ENCODE peak calls at places on chromosomes 6 and 20, in nine cellular contexts. One of them, this sample, is unnamed. For H3K9me3, the result is how much of the 10 kb centered on the place peaks cover.

GRCh38 chr6:104118274-104118673 is 741.4 kb downstream of the HACE1 start:
- DNase-seq in HepG2: no peak
- DNase-seq in psoas muscle: no peak
- DNase-seq in RWPE2: no peak
- DNase-seq in neuronal stem cell: no peak
- DNase-seq in IMR-90: no peak
- DNase-seq in tibial artery: no peak
- DNase-seq in heart right ventricle: no peak
- DNase-seq in A549: no peak
- DNase-seq in this sample: no peak

GRCh38 chr20:51815383-51816076 is 13.2 kb upstream of the SALL4 start:
- DNase-seq in neuronal stem cell: no peak
- DNase-seq in psoas muscle: no peak
- DNase-seq in RWPE2: no peak
- DNase-seq in A549: no peak
- DNase-seq in HepG2: peak
- DNase-seq in IMR-90: no peak
- DNase-seq in heart right ventricle: no peak
- DNase-seq in tibial artery: no peak
- DNase-seq in this sample: no peak

GRCh38 chr6:17932362-17932852 is 55.0 kb downstream of the KIF13A start:
- DNase-seq in HepG2: peak
- DNase-seq in neuronal stem cell: no peak
- DNase-seq in tibial artery: no peak
- DNase-seq in IMR-90: peak
- DNase-seq in psoas muscle: no peak
- DNase-seq in heart right ventricle: peak
- DNase-seq in A549: no peak
- DNase-seq in RWPE2: no peak
- DNase-seq in this sample: no peak

GRCh38 chr20:740162-740561 is 28.1 kb downstream of the SLC52A3 start:
- DNase-seq in HepG2: no peak
- DNase-seq in IMR-90: no peak
- DNase-seq in A549: no peak
- DNase-seq in psoas muscle: no peak
- DNase-seq in tibial artery: no peak
- DNase-seq in RWPE2: no peak
- DNase-seq in neuronal stem cell: no peak
- DNase-seq in heart right ventricle: no peak
- DNase-seq in this sample: no peak

GRCh38 chr6:142444388-142444787 is 142.6 kb downstream of the ADGRG6 start:
- DNase-seq in psoas muscle: no peak
- DNase-seq in tibial artery: no peak
- DNase-seq in A549: no peak
- DNase-seq in RWPE2: no peak
- DNase-seq in heart right ventricle: no peak
- DNase-seq in HepG2: no peak
- DNase-seq in IMR-90: peak
- DNase-seq in neuronal stem cell: no peak
- DNase-seq in this sample: no peak

GRCh38 chr6:148193063-148193680 is 149.5 kb upstream of the SASH1 start:
- DNase-seq in heart right ventricle: no peak
- DNase-seq in IMR-90: no peak
- DNase-seq in tibial artery: no peak
- DNase-seq in psoas muscle: no peak
- DNase-seq in A549: no peak
- DNase-seq in RWPE2: no peak
- DNase-seq in neuronal stem cell: no peak
- DNase-seq in HepG2: no peak
- DNase-seq in this sample: no peak

GRCh38 chr6:55397986-55398385 is 70.7 kb downstream of the GFRAL start:
- DNase-seq in psoas muscle: no peak
- DNase-seq in HepG2: no peak
- DNase-seq in RWPE2: no peak
- DNase-seq in A549: no peak
- DNase-seq in heart right ventricle: no peak
- DNase-seq in neuronal stem cell: no peak
- DNase-seq in tibial artery: no peak
- DNase-seq in IMR-90: peak
- DNase-seq in this sample: no peak

GRCh38 chr6:89792881-89793280 is 26.7 kb downstream of the MDN1 start:
- DNase-seq in heart right ventricle: no peak
- DNase-seq in IMR-90: peak
- DNase-seq in psoas muscle: no peak
- DNase-seq in neuronal stem cell: no peak
- DNase-seq in A549: peak
- DNase-seq in RWPE2: no peak
- DNase-seq in HepG2: peak
- DNase-seq in tibial artery: no peak
- DNase-seq in this sample: peak

GRCh38 chr6:157600807-157601206 is 219.8 kb downstream of the ZDHHC14 start:
- DNase-seq in neuronal stem cell: no peak
- DNase-seq in HepG2: no peak
- DNase-seq in A549: no peak
- DNase-seq in heart right ventricle: no peak
- DNase-seq in psoas muscle: no peak
- DNase-seq in tibial artery: no peak
- DNase-seq in RWPE2: no peak
- DNase-seq in IMR-90: no peak
- DNase-seq in this sample: no peak

GRCh38 chr6:12749531-12750379 is 33.2 kb downstream of the PHACTR1 start:
- DNase-seq in neuronal stem cell: peak
- DNase-seq in RWPE2: peak
- DNase-seq in HepG2: no peak
- DNase-seq in IMR-90: no peak
- DNase-seq in tibial artery: no peak
- DNase-seq in heart right ventricle: no peak
- DNase-seq in psoas muscle: no peak
- DNase-seq in A549: no peak
- DNase-seq in this sample: no peak

GRCh38 chr6:131172237-131172636 is 37.0 kb downstream of the AKAP7 start:
- DNase-seq in neuronal stem cell: no peak
- DNase-seq in heart right ventricle: no peak
- DNase-seq in psoas muscle: no peak
- DNase-seq in HepG2: no peak
- DNase-seq in tibial artery: no peak
- DNase-seq in IMR-90: peak
- DNase-seq in A549: no peak
- DNase-seq in RWPE2: no peak
- DNase-seq in this sample: no peak

GRCh38 chr20:57609086-57609841 is 11.0 kb downstream of the ZBP1 start:
- DNase-seq in A549: no peak
- DNase-seq in HepG2: no peak
- DNase-seq in RWPE2: no peak
- DNase-seq in heart right ventricle: no peak
- DNase-seq in neuronal stem cell: no peak
- DNase-seq in tibial artery: no peak
- DNase-seq in IMR-90: no peak
- DNase-seq in psoas muscle: peak
- DNase-seq in this sample: no peak

GRCh38 chr6:53924821-53925422 is 130.1 kb downstream of the LRRC1 start:
- DNase-seq in tibial artery: no peak
- DNase-seq in neuronal stem cell: no peak
- DNase-seq in psoas muscle: no peak
- DNase-seq in RWPE2: no peak
- DNase-seq in heart right ventricle: no peak
- DNase-seq in IMR-90: no peak
- DNase-seq in HepG2: no peak
- DNase-seq in A549: no peak
- DNase-seq in this sample: no peak

GRCh38 chr6:148502083-148502772 is 159.6 kb downstream of the SASH1 start:
- DNase-seq in RWPE2: no peak
- DNase-seq in psoas muscle: peak
- DNase-seq in tibial artery: peak
- DNase-seq in heart right ventricle: no peak
- DNase-seq in HepG2: no peak
- DNase-seq in neuronal stem cell: no peak
- DNase-seq in IMR-90: peak
- DNase-seq in A549: no peak
- DNase-seq in this sample: no peak

GRCh38 chr6:117233146-117233545 is 32.2 kb upstream of the VGLL2 start:
- DNase-seq in A549: no peak
- DNase-seq in HepG2: no peak
- DNase-seq in IMR-90: no peak
- DNase-seq in RWPE2: no peak
- DNase-seq in tibial artery: no peak
- DNase-seq in psoas muscle: no peak
- DNase-seq in neuronal stem cell: no peak
- DNase-seq in heart right ventricle: no peak
- DNase-seq in this sample: no peak

GRCh38 chr20:59566631-59567524 is 37.5 kb upstream of the PHACTR3 start:
- DNase-seq in psoas muscle: no peak
- DNase-seq in tibial artery: peak
- DNase-seq in IMR-90: no peak
- DNase-seq in RWPE2: peak
- DNase-seq in heart right ventricle: no peak
- DNase-seq in A549: no peak
- DNase-seq in HepG2: no peak
- DNase-seq in neuronal stem cell: no peak
- DNase-seq in this sample: no peak

GRCh38 chr20:19693508-19693907 is 64.5 kb upstream of the RIN2 start:
- DNase-seq in A549: no peak
- DNase-seq in IMR-90: no peak
- DNase-seq in tibial artery: no peak
- DNase-seq in heart right ventricle: no peak
- DNase-seq in RWPE2: no peak
- DNase-seq in psoas muscle: no peak
- DNase-seq in neuronal stem cell: no peak
- DNase-seq in HepG2: no peak
- DNase-seq in this sample: no peak
- H3K9me3 ChIP-seq in A549: under half
- H3K9me3 ChIP-seq in IMR-90: under half
- H3K9me3 ChIP-seq in tibial artery: under half
- H3K9me3 ChIP-seq in heart right ventricle: under half
- H3K9me3 ChIP-seq in RWPE2: under half
- H3K9me3 ChIP-seq in psoas muscle: under half
- H3K9me3 ChIP-seq in neuronal stem cell: under half
- H3K9me3 ChIP-seq in HepG2: under half
- H3K9me3 ChIP-seq in this sample: under half

GRCh38 chr6:303948-304558 is 11.8 kb downstream of the DUSP22 start:
- DNase-seq in HepG2: no peak
- DNase-seq in A549: no peak
- DNase-seq in RWPE2: no peak
- DNase-seq in heart right ventricle: no peak
- DNase-seq in IMR-90: no peak
- DNase-seq in neuronal stem cell: no peak
- DNase-seq in tibial artery: no peak
- DNase-seq in psoas muscle: no peak
- DNase-seq in this sample: no peak

GRCh38 chr6:301929-302705 is 9.8 kb downstream of the DUSP22 start:
- DNase-seq in tibial artery: no peak
- DNase-seq in RWPE2: no peak
- DNase-seq in psoas muscle: no peak
- DNase-seq in A549: no peak
- DNase-seq in HepG2: no peak
- DNase-seq in IMR-90: no peak
- DNase-seq in heart right ventricle: no peak
- DNase-seq in neuronal stem cell: no peak
- DNase-seq in this sample: no peak

GRCh38 chr6:303263-303662 is 11.0 kb downstream of the DUSP22 start:
- DNase-seq in neuronal stem cell: no peak
- DNase-seq in tibial artery: no peak
- DNase-seq in psoas muscle: no peak
- DNase-seq in IMR-90: no peak
- DNase-seq in A549: no peak
- DNase-seq in HepG2: no peak
- DNase-seq in heart right ventricle: no peak
- DNase-seq in RWPE2: no peak
- DNase-seq in this sample: no peak

GRCh38 chr6:301526-301925 is 9.2 kb downstream of the DUSP22 start:
- DNase-seq in RWPE2: no peak
- DNase-seq in A549: no peak
- DNase-seq in tibial artery: no peak
- DNase-seq in neuronal stem cell: no peak
- DNase-seq in heart right ventricle: no peak
- DNase-seq in psoas muscle: no peak
- DNase-seq in HepG2: no peak
- DNase-seq in IMR-90: no peak
- DNase-seq in this sample: no peak

DNA sequence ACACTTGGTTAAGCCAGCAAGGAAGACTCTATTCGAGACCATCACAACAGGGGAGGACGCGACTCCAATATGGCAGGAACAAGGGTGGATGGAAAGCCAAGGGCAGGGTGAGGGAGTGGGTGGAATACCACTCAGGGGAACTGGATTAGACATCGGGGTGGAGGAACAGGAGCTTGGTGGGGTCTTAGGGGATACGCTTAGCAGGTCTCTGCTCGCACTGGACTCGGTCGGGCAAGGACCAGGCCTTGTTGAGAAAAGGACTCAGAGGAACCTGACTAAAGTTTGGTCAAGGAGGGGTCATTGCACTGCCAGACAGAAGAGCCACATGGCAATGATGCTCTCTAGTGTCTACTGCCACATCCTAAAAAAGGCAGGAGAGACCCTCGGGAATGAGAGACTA is 10.5 kb downstream of the DUSP22 start:
- DNase-seq in IMR-90: no peak
- DNase-seq in A549: no peak
- DNase-seq in RWPE2: no peak
- DNase-seq in heart right ventricle: no peak
- DNase-seq in HepG2: no peak
- DNase-seq in tibial artery: no peak
- DNase-seq in neuronal stem cell: no peak
- DNase-seq in psoas muscle: no peak
- DNase-seq in this sample: no peak
- H3K9me3 ChIP-seq in IMR-90: under half
- H3K9me3 ChIP-seq in A549: under half
- H3K9me3 ChIP-seq in RWPE2: under half
- H3K9me3 ChIP-seq in heart right ventricle: under half
- H3K9me3 ChIP-seq in HepG2: under half
- H3K9me3 ChIP-seq in tibial artery: under half
- H3K9me3 ChIP-seq in neuronal stem cell: half or more
- H3K9me3 ChIP-seq in psoas muscle: under half
- H3K9me3 ChIP-seq in this sample: under half

DNA sequence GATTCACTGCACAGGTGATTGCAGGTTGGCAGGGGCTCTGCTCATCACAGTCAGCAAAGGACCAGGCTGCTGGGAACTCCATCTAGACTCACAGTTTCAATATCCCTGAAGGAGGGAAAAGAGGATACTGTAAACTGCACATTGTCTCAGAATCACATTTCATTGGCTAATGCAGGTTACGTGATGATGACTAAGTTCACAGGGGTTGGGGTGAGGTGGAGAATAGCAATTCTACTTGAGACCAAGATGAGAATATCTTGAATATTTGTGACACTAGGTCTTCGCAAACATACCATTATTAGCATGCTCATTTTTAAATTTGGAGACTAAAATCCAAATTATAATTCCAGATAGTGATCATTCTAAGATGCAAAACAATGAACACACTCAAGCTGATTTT is 208.5 kb upstream of the CITED2 start:
- DNase-seq in neuronal stem cell: no peak
- DNase-seq in IMR-90: peak
- DNase-seq in A549: no peak
- DNase-seq in psoas muscle: no peak
- DNase-seq in RWPE2: no peak
- DNase-seq in heart right ventricle: no peak
- DNase-seq in HepG2: no peak
- DNase-seq in tibial artery: no peak
- DNase-seq in this sample: no peak
- H3K9me3 ChIP-seq in neuronal stem cell: under half
- H3K9me3 ChIP-seq in IMR-90: under half
- H3K9me3 ChIP-seq in A549: under half
- H3K9me3 ChIP-seq in psoas muscle: under half
- H3K9me3 ChIP-seq in RWPE2: under half
- H3K9me3 ChIP-seq in heart right ventricle: under half
- H3K9me3 ChIP-seq in HepG2: under half
- H3K9me3 ChIP-seq in tibial artery: under half
- H3K9me3 ChIP-seq in this sample: under half

GRCh38 chr6:27452496-27452897 is 20.4 kb downstream of the ZNF184 start:
- DNase-seq in A549: no peak
- DNase-seq in IMR-90: peak
- DNase-seq in heart right ventricle: no peak
- DNase-seq in neuronal stem cell: no peak
- DNase-seq in RWPE2: no peak
- DNase-seq in tibial artery: no peak
- DNase-seq in HepG2: no peak
- DNase-seq in psoas muscle: no peak
- DNase-seq in this sample: no peak
- H3K9me3 ChIP-seq in A549: half or more
- H3K9me3 ChIP-seq in IMR-90: half or more
- H3K9me3 ChIP-seq in heart right ventricle: under half
- H3K9me3 ChIP-seq in neuronal stem cell: half or more
- H3K9me3 ChIP-seq in RWPE2: under half
- H3K9me3 ChIP-seq in tibial artery: under half
- H3K9me3 ChIP-seq in HepG2: half or more
- H3K9me3 ChIP-seq in psoas muscle: half or more
- H3K9me3 ChIP-seq in this sample: under half